ENCODE peak calls at places on chromosomes 12 and 14, in four cellular contexts. Y, P, T and W are unnamed samples.

GRCh38 chr14:61561657-61562276 is 133.5 kb upstream of the HIF1A start:
- DNase-seq in Y (peak), P (peak), T (peak), W (peak)

GRCh38 chr14:35897616-35898111 is 71.5 kb downstream of the BRMS1L start:
- DNase-seq in Y (no peak), P (no peak), T (no peak), W (no peak)

GRCh38 chr12:65140738-65141137 is 19.6 kb upstream of the WIF1 start:
- DNase-seq in Y (no peak), P (no peak), T (no peak), W (no peak)

GRCh38 chr14:86532219-86532618 is 1002.3 kb downstream of the FLRT2 start:
- DNase-seq in Y (no peak), P (peak), T (no peak), W (no peak)

GRCh38 chr12:14443531-14443930 is 78.0 kb downstream of the ATF7IP start:
- DNase-seq in Y (no peak), P (no peak), T (peak), W (no peak)

GRCh38 chr14:61616524-61617185 is 78.7 kb upstream of the HIF1A start:
- DNase-seq in Y (no peak), P (no peak), T (peak), W (no peak)

GRCh38 chr14:63342381-63342780 is 23.6 kb upstream of the GPHB5 start:
- DNase-seq in Y (no peak), P (no peak), T (peak), W (no peak)

GRCh38 chr12:109770104-109770860 is 56.7 kb downstream of the FAM222A start:
- DNase-seq in Y (no peak), P (no peak), T (no peak), W (no peak)

GRCh38 chr14:97120204-97121120 is 323.3 kb downstream of the VRK1 start:
- DNase-seq in Y (no peak), P (no peak), T (no peak), W (no peak)

GRCh38 chr14:82122678-82123077 is 589.0 kb upstream of the SEL1L start:
- DNase-seq in Y (no peak), P (no peak), T (no peak), W (no peak)

GRCh38 chr12:11667159-11667558 is 17.7 kb downstream of the ETV6 start:
- DNase-seq in Y (no peak), P (no peak), T (no peak), W (no peak)

GRCh38 chr12:77099799-77100198 is 34.4 kb upstream of the E2F7 start:
- DNase-seq in Y (no peak), P (no peak), T (no peak), W (no peak)

GRCh38 chr12:54134850-54135249 is 53.9 kb downstream of the SMUG1 start:
- DNase-seq in Y (no peak), P (no peak), T (no peak), W (peak)

GRCh38 chr12:107027304-107028053 is 40.5 kb upstream of the MTERF2 start:
- DNase-seq in Y (peak), P (no peak), T (peak), W (no peak)

GRCh38 chr14:99682809-99683618 is 1.1 kb upstream of the CYP46A1 start:
- DNase-seq in Y (no peak), P (peak), T (peak), W (peak)

GRCh38 chr14:100850841-100851585 is 25.1 kb downstream of the MEG3 start:
- DNase-seq in Y (no peak), P (peak), T (no peak), W (peak)

GRCh38 chr12:4421590-4422031 is 24.0 kb downstream of the FGF6 start:
- DNase-seq in Y (no peak), P (no peak), T (peak), W (peak)

GRCh38 chr12:124928095-124928911 is 13.9 kb upstream of the UBC start:
- DNase-seq in Y (no peak), P (peak), T (peak), W (no peak)

GRCh38 chr12:40298341-40298740 is 73.5 kb downstream of the LRRK2 start:
- DNase-seq in Y (no peak), P (no peak), T (no peak), W (no peak)

GRCh38 chr14:99395904-99396530 is 84.6 kb downstream of the SETD3 start:
- DNase-seq in Y (no peak), P (no peak), T (peak), W (no peak)

GRCh38 chr12:98754095-98754494 is 109.0 kb downstream of the APAF1 start:
- DNase-seq in Y (peak), P (no peak), T (peak), W (no peak)

GRCh38 chr12:124605869-124606774 is 38.7 kb upstream of the NCOR2 start:
- DNase-seq in Y (no peak), P (no peak), T (no peak), W (no peak)

GRCh38 chr12:22598763-22599161 is 26.2 kb upstream of the ETNK1 start:
- DNase-seq in Y (no peak), P (no peak), T (no peak), W (no peak)

GRCh38 chr12:96047621-96048211 is 12.3 kb upstream of the LTA4H start:
- DNase-seq in Y (no peak), P (peak), T (peak), W (no peak)

GRCh38 chr12:12611512-12612306 is at the start of gene CREBL2:
- DNase-seq in Y (peak), P (peak), T (peak), W (peak)

GRCh38 chr14:33902363-33902762 is 48.5 kb downstream of the EGLN3 start:
- DNase-seq in Y (no peak), P (no peak), T (no peak), W (no peak)

GRCh38 chr12:123098780-123099179 is 52.1 kb downstream of the PITPNM2 start:
- DNase-seq in Y (no peak), P (no peak), T (no peak), W (no peak)

GRCh38 chr14:51147183-51147582 is 52.3 kb upstream of the TRIM9 start:
- DNase-seq in Y (no peak), P (no peak), T (no peak), W (no peak)

GRCh38 chr12:132218519-132218860 is 74.2 kb downstream of the NOC4L start:
- DNase-seq in Y (no peak), P (no peak), T (no peak), W (no peak)

GRCh38 chr12:6082613-6083012 is 41.9 kb downstream of the VWF start:
- DNase-seq in Y (no peak), P (no peak), T (no peak), W (peak)

GRCh38 chr12:131137836-131138637 is 184.3 kb downstream of the ADGRD1 start:
- DNase-seq in Y (no peak), P (no peak), T (peak), W (peak)

GRCh38 chr12:86230516-86231146 is 25.6 kb downstream of the MGAT4C start:
- DNase-seq in Y (no peak), P (no peak), T (no peak), W (no peak)

GRCh38 chr12:32248594-32249140 is 142.0 kb downstream of the BICD1 start:
- DNase-seq in Y (no peak), P (no peak), T (peak), W (no peak)

GRCh38 chr12:108839011-108839889 is 18.1 kb downstream of the SSH1 start:
- DNase-seq in Y (peak), P (peak), T (peak), W (peak)

GRCh38 chr14:35402323-35403084 is 2.0 kb downstream of the NFKBIA start:
- DNase-seq in Y (no peak), P (peak), T (no peak), W (no peak)

GRCh38 chr12:49223122-49223521 is 34.2 kb upstream of the TUBA1A start:
- DNase-seq in Y (no peak), P (no peak), T (no peak), W (no peak)

GRCh38 chr14:65159281-65160062 is 57.2 kb upstream of the MAX start:
- DNase-seq in Y (no peak), P (no peak), T (no peak), W (no peak)

GRCh38 chr14:65151329-65152010 is 49.2 kb upstream of the MAX start:
- DNase-seq in Y (no peak), P (no peak), T (no peak), W (no peak)

GRCh38 chr14:65153101-65153500 is 50.8 kb upstream of the MAX start:
- DNase-seq in Y (no peak), P (no peak), T (no peak), W (no peak)

GRCh38 chr14:65160091-65160490 is 57.8 kb upstream of the MAX start:
- DNase-seq in Y (no peak), P (no peak), T (no peak), W (no peak)

DNA sequence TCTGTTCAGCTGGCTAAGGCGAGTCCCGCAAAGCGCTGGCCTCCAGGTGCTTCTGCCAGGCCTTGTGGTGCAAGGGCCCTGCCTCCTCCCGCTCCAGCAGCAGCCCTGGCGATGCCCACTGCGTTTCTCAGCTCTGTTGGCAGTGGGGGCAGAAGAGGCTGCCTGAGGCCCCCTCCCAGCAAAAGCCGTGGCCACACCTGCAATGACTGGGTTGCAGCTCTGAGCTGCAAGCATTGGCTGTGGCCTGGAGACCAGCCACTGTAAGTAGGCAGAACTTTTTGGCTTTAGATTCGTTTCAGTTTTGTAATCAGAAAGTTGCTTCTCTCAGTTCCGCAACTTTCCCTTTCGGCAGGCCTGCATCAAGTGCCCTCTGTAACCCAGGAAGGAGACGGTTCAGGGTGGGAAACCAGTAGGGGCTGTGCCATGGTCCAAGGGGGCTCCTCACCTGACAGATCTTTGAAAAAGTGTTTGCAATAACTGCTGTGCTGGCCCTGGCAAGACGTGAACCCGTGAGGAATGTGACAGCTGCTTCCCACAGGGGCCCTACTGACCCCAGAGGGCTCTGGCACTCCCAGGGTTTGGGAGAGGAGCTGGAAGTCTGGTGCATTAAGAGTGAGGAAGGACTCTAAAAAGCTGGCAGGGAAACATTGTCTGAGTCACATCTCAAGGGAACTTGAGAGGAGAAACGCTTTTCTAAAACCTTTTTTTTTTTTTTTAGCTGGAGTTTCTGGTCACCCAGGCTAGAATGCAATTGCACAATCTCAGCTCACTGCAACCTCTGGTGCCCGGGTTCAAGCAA is 54.5 kb upstream of the MAX start:
- DNase-seq in Y (peak), P (no peak), T (peak), W (no peak)
- H3K4me3 ChIP-seq in Y (peak), P (no peak), T (peak), W (no peak)

GRCh38 chr14:77151245-77151644 is 9.7 kb upstream of the ZDHHC22 start:
- DNase-seq in Y (no peak), P (no peak), T (no peak), W (peak)
- TF ChIP-seq CTCF in Y (peak), P (no peak), T (peak), W (peak)

GRCh38 chr12:8036366-8036765 is 3.9 kb downstream of the FOXJ2 start:
- DNase-seq in Y (no peak), P (no peak), T (no peak), W (no peak)

GRCh38 chr12:8034802-8035201 is 2.3 kb downstream of the FOXJ2 start:
- DNase-seq in Y (no peak), P (no peak), T (no peak), W (no peak)

GRCh38 chr12:8033153-8034044 is 883 bp downstream of the FOXJ2 start:
- DNase-seq in Y (no peak), P (peak), T (peak), W (peak)

GRCh38 chr12:8037046-8037663 is 4.6 kb downstream of the FOXJ2 start:
- DNase-seq in Y (no peak), P (no peak), T (no peak), W (no peak)

DNA sequence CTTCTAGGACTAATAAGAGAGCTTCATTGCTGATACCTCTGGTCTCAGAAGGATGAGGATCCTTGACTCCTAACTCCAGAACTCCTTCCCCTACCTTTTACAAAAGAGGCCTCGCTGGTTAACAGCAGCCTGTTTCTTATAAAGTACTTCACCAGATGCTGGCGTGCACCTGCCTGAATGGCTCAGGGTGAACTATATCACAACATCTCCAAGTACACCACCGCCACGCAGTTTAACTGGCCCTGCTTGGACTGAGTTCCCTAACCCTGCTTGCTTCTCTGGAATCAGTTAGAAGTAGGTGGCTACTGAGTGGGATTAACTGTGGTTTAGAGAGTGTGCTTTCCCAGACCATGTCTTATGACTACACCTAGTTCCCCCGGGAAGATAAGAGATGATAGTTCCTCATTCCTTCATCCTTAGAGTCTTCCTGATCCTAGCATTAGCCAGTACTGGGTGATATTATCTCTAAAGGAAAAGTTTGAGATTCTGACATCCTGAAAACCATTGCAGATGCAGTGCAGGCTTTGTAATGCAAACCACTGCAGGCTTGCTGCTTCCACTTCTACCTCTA is 3.0 kb downstream of the FOXJ2 start:
- DNase-seq in Y (no peak), P (no peak), T (no peak), W (no peak)
- H3K4me3 ChIP-seq in Y (no peak), P (no peak), T (peak), W (no peak)

GRCh38 chr14:73231874-73232851 is 5.1 kb upstream of the PAPLN start:
- DNase-seq in Y (no peak), P (no peak), T (no peak), W (peak)
- TF ChIP-seq CTCF in Y (no peak), P (no peak), T (peak), W (peak)

GRCh38 chr12:119573086-119573485 is 20.5 kb upstream of the TMEM233 start:
- DNase-seq in Y (no peak), P (no peak), T (no peak), W (no peak)

GRCh38 chr12:119576915-119577314 is 16.7 kb upstream of the TMEM233 start:
- DNase-seq in Y (no peak), P (no peak), T (no peak), W (no peak)

GRCh38 chr12:119574255-119574654 is 19.3 kb upstream of the TMEM233 start:
- DNase-seq in Y (no peak), P (no peak), T (no peak), W (no peak)

DNA sequence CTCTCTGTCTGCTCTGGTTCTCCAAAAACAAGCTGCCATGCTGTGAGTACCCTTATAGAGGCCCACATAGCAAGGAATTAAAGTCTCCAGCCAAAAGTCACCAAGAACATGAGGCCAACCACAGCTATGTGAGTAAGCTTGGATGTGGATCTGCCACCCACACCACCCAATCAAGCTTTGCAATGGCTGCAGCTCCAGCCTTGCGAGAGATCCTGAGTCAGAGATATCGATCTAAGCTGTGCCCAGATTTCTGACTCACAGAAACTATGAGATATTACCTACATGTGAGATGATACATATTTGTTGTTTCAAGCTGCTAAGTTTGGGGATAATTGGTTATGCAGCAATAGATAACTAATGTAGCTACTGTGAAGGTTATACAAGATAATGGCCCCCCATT is 15.5 kb upstream of the TMEM233 start:
- DNase-seq in Y (no peak), P (no peak), T (peak), W (no peak)
- H3K4me3 ChIP-seq in Y (no peak), P (no peak), T (no peak), W (no peak)

GRCh38 chr12:118332511-118332910 is 40.2 kb downstream of the TAOK3 start:
- DNase-seq in Y (no peak), P (no peak), T (no peak), W (peak)
- TF ChIP-seq CTCF in Y (no peak), P (no peak), T (no peak), W (no peak)